ENCODE peak calls at places on chromosomes 5 and 9, in seven cellular contexts. M is CD8-positive, alpha-beta T cell; V is tibial nerve; H is HFF-Myc; T is kidney; X is cardiac muscle cell; S is neural progenitor cell. W is an unnamed sample.

GRCh38 chr5:571791-572190 is 40.3 kb upstream of the CEP72 start:
- DNase-seq in M (no peak), V (no peak), H (no peak), T (no peak), X (no peak), S (no peak), W (no peak)

GRCh38 chr9:2023532-2023931 is 8.4 kb downstream of the SMARCA2 start:
- DNase-seq in M (no peak), V (no peak), H (no peak), T (no peak), X (no peak), S (no peak), W (no peak)

GRCh38 chr5:126363658-126364057 is 59.6 kb upstream of the GRAMD2B start:
- DNase-seq in M (no peak), V (no peak), H (no peak), T (no peak), X (peak; percentile 59), S (no peak), W (no peak)

GRCh38 chr5:143968071-143968878 is 156.3 kb downstream of the HMHB1 start:
- DNase-seq in M (no peak), V (no peak), H (peak; percentile 27), T (no peak), X (peak; percentile 58), S (peak; percentile 57), W (no peak)

GRCh38 chr5:126868961-126869451 is 92.1 kb downstream of the LMNB1 start:
- DNase-seq in M (peak; percentile 25), V (no peak), H (no peak), T (no peak), X (peak; percentile 65), S (peak; percentile 78), W (no peak)

GRCh38 chr9:69060766-69061165 is 25.2 kb downstream of the FXN start:
- DNase-seq in M (no peak), V (no peak), H (no peak), T (no peak), X (no peak), S (no peak), W (no peak)

GRCh38 chr9:97848582-97849237 is 4.3 kb upstream of the FOXE1 start:
- DNase-seq in M (no peak), V (no peak), H (no peak), T (peak; percentile 77), X (no peak), S (peak; percentile 59), W (no peak)

GRCh38 chr5:181039471-181039870 is 595 bp upstream of the BTNL9 start:
- DNase-seq in M (no peak), V (no peak), H (no peak), T (no peak), X (no peak), S (no peak), W (no peak)

GRCh38 chr5:95631991-95632675 is 12.2 kb downstream of the GPR150 start:
- DNase-seq in M (peak; percentile 64), V (no peak), H (peak; percentile 29), T (no peak), X (peak; percentile 45), S (no peak), W (no peak)

GRCh38 chr9:8778356-8778755 is 978.8 kb upstream of the DMAC1 start:
- DNase-seq in M (no peak), V (no peak), H (no peak), T (no peak), X (no peak), S (no peak), W (no peak)

GRCh38 chr5:1118738-1119137 is 6.9 kb upstream of the SLC12A7 start:
- DNase-seq in M (no peak), V (no peak), H (no peak), T (no peak), X (peak; percentile 25), S (no peak), W (peak; percentile 43)

GRCh38 chr9:134968011-134968822 is 50.5 kb upstream of the FCN1 start:
- DNase-seq in M (no peak), V (no peak), H (peak; percentile 21), T (peak; percentile 48), X (peak; percentile 54), S (peak; percentile 73), W (no peak)

GRCh38 chr5:30069441-30070263 is 1123.8 kb upstream of the CDH6 start:
- DNase-seq in M (no peak), V (no peak), H (no peak), T (peak; percentile 71), X (no peak), S (no peak), W (no peak)

GRCh38 chr5:5383461-5383860 is 39.0 kb upstream of the ICE1 start:
- DNase-seq in M (no peak), V (no peak), H (no peak), T (no peak), X (no peak), S (no peak), W (no peak)

GRCh38 chr9:1222511-1222910 is 172.4 kb downstream of the DMRT2 start:
- DNase-seq in M (no peak), V (no peak), H (peak; percentile 27), T (no peak), X (no peak), S (no peak), W (no peak)

GRCh38 chr5:150081541-150082283 is 4.6 kb downstream of the CSF1R start:
- DNase-seq in M (no peak), V (peak; percentile 25), H (peak; percentile 24), T (no peak), X (peak; percentile 68), S (peak; percentile 31), W (peak; percentile 78)

GRCh38 chr5:146051678-146052077 is 53.7 kb downstream of the PLAC8L1 start:
- DNase-seq in M (no peak), V (no peak), H (no peak), T (no peak), X (no peak), S (no peak), W (no peak)

GRCh38 chr5:117455236-117456233 is 880.9 kb upstream of the SEMA6A start:
- DNase-seq in M (no peak), V (no peak), H (no peak), T (peak; percentile 48), X (no peak), S (peak; percentile 59), W (no peak)

GRCh38 chr9:81395301-81396054 is 293.9 kb downstream of the TLE1 start:
- DNase-seq in M (no peak), V (no peak), H (no peak), T (no peak), X (peak; percentile 34), S (no peak), W (no peak)

GRCh38 chr5:124599048-124599973 is 147.1 kb downstream of the ZNF608 start:
- DNase-seq in M (no peak), V (no peak), H (no peak), T (no peak), X (peak; percentile 77), S (no peak), W (no peak)

GRCh38 chr5:59079622-59080620 is 497.0 kb downstream of the RAB3C start:
- DNase-seq in M (no peak), V (no peak), H (peak; percentile 71), T (no peak), X (peak; percentile 98), S (no peak), W (no peak)

GRCh38 chr5:150434502-150434901 is 15.0 kb downstream of the RPS14 start:
- DNase-seq in M (no peak), V (no peak), H (no peak), T (no peak), X (peak; percentile 76), S (no peak), W (no peak)

GRCh38 chr9:105050296-105050695 is 122.3 kb upstream of the ABCA1 start:
- DNase-seq in M (no peak), V (no peak), H (no peak), T (no peak), X (no peak), S (no peak), W (no peak)

GRCh38 chr5:7904170-7904569 is 35.2 kb downstream of the MTRR start:
- DNase-seq in M (no peak), V (no peak), H (no peak), T (no peak), X (peak; percentile 62), S (no peak), W (no peak)

GRCh38 chr5:87807783-87808182 is 395.1 kb upstream of the CCNH start:
- DNase-seq in M (no peak), V (no peak), H (no peak), T (no peak), X (no peak), S (no peak), W (no peak)

GRCh38 chr9:107922246-107922645 is 432.7 kb upstream of the KLF4 start:
- DNase-seq in M (no peak), V (no peak), H (no peak), T (no peak), X (no peak), S (no peak), W (no peak)

GRCh38 chr5:40551706-40552557 is 127.8 kb upstream of the PTGER4 start:
- DNase-seq in M (no peak), V (no peak), H (peak; percentile 75), T (no peak), X (peak; percentile 93), S (no peak), W (no peak)

GRCh38 chr5:40547994-40548575 is 131.6 kb upstream of the PTGER4 start:
- DNase-seq in M (no peak), V (no peak), H (no peak), T (no peak), X (no peak), S (no peak), W (no peak)

GRCh38 chr5:40550481-40550880 is 129.2 kb upstream of the PTGER4 start:
- DNase-seq in M (no peak), V (no peak), H (no peak), T (no peak), X (no peak), S (no peak), W (no peak)

GRCh38 chr5:40549611-40550010 is 130.1 kb upstream of the PTGER4 start:
- DNase-seq in M (no peak), V (no peak), H (no peak), T (no peak), X (no peak), S (no peak), W (no peak)

GRCh38 chr5:40547557-40547956 is 132.2 kb upstream of the PTGER4 start:
- DNase-seq in M (no peak), V (no peak), H (no peak), T (no peak), X (no peak), S (no peak), W (no peak)
- H3K4me3 ChIP-seq in M (no peak overlapping the region), V (no peak overlapping the region), H (no peak overlapping the region), T (no peak overlapping the region), X (no peak overlapping the region), S (no peak overlapping the region), W (no peak overlapping the region)

GRCh38 chr5:112978836-112979235 is 2.2 kb downstream of the DCP2 start:
- DNase-seq in M (no peak), V (no peak), H (no peak), T (no peak), X (no peak), S (no peak), W (no peak)
- H3K4me3 ChIP-seq in M (no peak overlapping the region), V (no peak overlapping the region), H (peak overlapping the region; percentile 76), T (no peak overlapping the region), X (peak overlapping the region; percentile 88), S (peak overlapping the region; percentile 94), W (no peak overlapping the region)

GRCh38 chr9:114629563-114630090 is 18.5 kb downstream of the TMEM268 start:
- DNase-seq in M (no peak), V (no peak), H (no peak), T (no peak), X (no peak), S (no peak), W (no peak)
- H3K4me3 ChIP-seq in M (no peak overlapping the region), V (no peak overlapping the region), H (no peak overlapping the region), T (no peak overlapping the region), X (no peak overlapping the region), S (no peak overlapping the region), W (no peak overlapping the region)

GRCh38 chr9:34123682-34124081 is 2.8 kb downstream of the DCAF12 start:
- DNase-seq in M (no peak), V (no peak), H (no peak), T (no peak), X (no peak), S (no peak), W (no peak)
- H3K4me3 ChIP-seq in M (no peak overlapping the region), V (no peak overlapping the region), H (no peak overlapping the region), T (no peak overlapping the region), X (no peak overlapping the region), S (no peak overlapping the region), W (no peak overlapping the region)

W was measured in adrenal gland.